ENCODE peak calls at places on chromosomes 4 and X, in four cellular contexts. D is neuronal stem cell, V is HCT116, P is BJ. E is an unnamed sample.

GRCh38 chrX:20361890-20362262 is 95.2 kb upstream of the RPS6KA3 start:
- DNase-seq in D (no peak), V (no peak), P (peak), E (peak)

GRCh38 chr4:14552119-14552518 is 450.2 kb upstream of the CPEB2 start:
- DNase-seq in D (no peak), V (no peak), P (no peak), E (no peak)

GRCh38 chrX:46444011-46444410 is 101.2 kb downstream of the ZNF674 start:
- DNase-seq in D (no peak), V (peak), P (peak), E (no peak)

GRCh38 chrX:49129427-49129826 is 5.9 kb upstream of the GPKOW start:
- DNase-seq in D (no peak), V (no peak), P (no peak), E (no peak)

GRCh38 chrX:39268207-39268606 is 466.9 kb downstream of the MID1IP1 start:
- DNase-seq in D (no peak), V (no peak), P (no peak), E (no peak)

GRCh38 chrX:39814391-39814790 is 283.4 kb downstream of the BCOR start:
- DNase-seq in D (no peak), V (peak), P (no peak), E (no peak)

GRCh38 chrX:19046343-19047215 is 62.7 kb upstream of the PHKA2 start:
- DNase-seq in D (no peak), V (peak), P (no peak), E (no peak)

GRCh38 chr4:90159193-90159592 is 32.0 kb downstream of the CCSER1 start:
- DNase-seq in D (no peak), V (no peak), P (no peak), E (no peak)

GRCh38 chr4:183441276-183441675 is 3.2 kb upstream of the CDKN2AIP start:
- DNase-seq in D (no peak), V (no peak), P (no peak), E (no peak)

GRCh38 chr4:168636506-168637176 is 139.8 kb downstream of the PALLD start:
- DNase-seq in D (no peak), V (no peak), P (peak), E (no peak)

GRCh38 chr4:118823471-118823870 is 12.5 kb downstream of the SEC24D start:
- DNase-seq in D (no peak), V (peak), P (no peak), E (no peak)

GRCh38 chr4:167906851-167907250 is 185.5 kb upstream of the ANXA10 start:
- DNase-seq in D (no peak), V (no peak), P (no peak), E (no peak)

GRCh38 chr4:145635630-145636029 is 16.4 kb downstream of the MMAA start:
- DNase-seq in D (no peak), V (no peak), P (no peak), E (no peak)

GRCh38 chr4:25030283-25031076 is at the start of gene LGI2:
- DNase-seq in D (peak), V (no peak), P (no peak), E (no peak)

GRCh38 chrX:150573702-150574101 is 5.3 kb downstream of the MTM1 start:
- DNase-seq in D (no peak), V (no peak), P (no peak), E (no peak)

GRCh38 chr4:53804719-53805118 is 213.4 kb upstream of the LNX1 start:
- DNase-seq in D (no peak), V (peak), P (no peak), E (no peak)

GRCh38 chr4:66017671-66018070 is 347.4 kb upstream of the EPHA5 start:
- DNase-seq in D (no peak), V (no peak), P (no peak), E (no peak)

GRCh38 chr4:38740303-38740702 is 42.5 kb downstream of the TLR10 start:
- DNase-seq in D (no peak), V (no peak), P (no peak), E (no peak)

GRCh38 chr4:54585321-54586000 is 72.3 kb upstream of the KIT start:
- DNase-seq in D (no peak), V (no peak), P (peak), E (no peak)

GRCh38 chr4:88063634-88064296 is 56.3 kb downstream of the PKD2 start:
- DNase-seq in D (no peak), V (no peak), P (no peak), E (no peak)

GRCh38 chrX:146481735-146482134 is 327.8 kb upstream of the CXorf51B start:
- DNase-seq in D (no peak), V (no peak), P (no peak), E (no peak)

GRCh38 chr4:126372634-126373033 is 1057.9 kb downstream of the FAT4 start:
- DNase-seq in D (no peak), V (no peak), P (no peak), E (no peak)

GRCh38 chr4:129350800-129351199 is 254.8 kb downstream of the C4orf33 start:
- DNase-seq in D (no peak), V (no peak), P (no peak), E (no peak)

GRCh38 chrX:124388562-124388961 is 42.2 kb downstream of the SH2D1A start:
- DNase-seq in D (peak), V (peak), P (no peak), E (peak)

GRCh38 chr4:126777649-126778048 is 855.1 kb upstream of the INTU start:
- DNase-seq in D (no peak), V (no peak), P (peak), E (no peak)

GRCh38 chrX:125404667-125405160 is 85.0 kb downstream of the TEX13C start:
- DNase-seq in D (no peak), V (no peak), P (no peak), E (no peak)

GRCh38 chr4:17544831-17545234 is 29.9 kb downstream of the CLRN2 start:
- DNase-seq in D (no peak), V (no peak), P (no peak), E (no peak)

GRCh38 chr4:147060171-147060931 is 114.7 kb upstream of the TTC29 start:
- DNase-seq in D (peak), V (no peak), P (peak), E (no peak)

GRCh38 chrX:19811807-19812604 is 75.4 kb downstream of the SH3KBP1 start:
- DNase-seq in D (no peak), V (no peak), P (no peak), E (no peak)

GRCh38 chr4:15587649-15588048 is 67.5 kb downstream of the FBXL5 start:
- DNase-seq in D (no peak), V (no peak), P (no peak), E (no peak)

GRCh38 chr4:101730291-101731117 is 60.0 kb upstream of the BANK1 start:
- DNase-seq in D (peak), V (peak), P (peak), E (no peak)

DNA sequence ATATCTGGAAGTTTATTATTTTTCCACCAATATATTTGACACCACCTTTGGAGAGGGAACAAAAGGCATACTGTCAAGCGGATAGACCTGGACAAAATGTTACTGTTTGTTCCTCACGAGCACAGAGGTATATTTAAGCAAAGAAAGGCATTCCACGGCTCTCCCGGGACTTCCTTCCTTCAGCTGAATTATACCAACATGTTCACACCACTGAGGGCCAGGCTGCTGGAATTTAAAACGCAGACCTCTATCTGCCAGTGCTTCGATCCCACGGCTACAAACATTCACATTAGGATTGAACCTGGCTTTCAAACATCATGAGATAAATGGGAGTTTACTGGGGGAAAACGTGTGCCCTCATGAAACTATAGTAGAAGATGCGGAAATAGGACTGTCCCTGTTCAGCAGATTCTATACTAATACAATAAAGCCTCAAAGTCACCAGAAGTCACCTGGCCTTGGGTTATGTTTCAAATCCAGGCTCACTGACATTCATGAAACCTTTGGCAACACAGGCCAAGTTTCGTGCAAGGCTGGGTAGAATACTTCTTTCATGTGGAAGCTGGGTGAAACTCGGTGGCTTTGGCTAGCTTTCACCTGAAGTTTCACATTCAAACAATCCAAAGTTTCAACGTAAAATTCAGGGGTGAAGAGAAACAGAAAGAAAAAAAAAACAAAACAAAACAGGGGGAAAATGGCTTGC is 39.5 kb downstream of the SORBS2 start:
- DNase-seq in D (no peak), V (no peak), P (no peak), E (no peak)
- H3K4me3 ChIP-seq in D (no peak), V (no peak), P (no peak), E (no peak)

GRCh38 chr4:6928067-6928466 is 18.4 kb downstream of the TBC1D14 start:
- DNase-seq in D (no peak), V (no peak), P (no peak), E (no peak)

GRCh38 chr4:6925357-6925836 is 15.8 kb downstream of the TBC1D14 start:
- DNase-seq in D (no peak), V (no peak), P (no peak), E (no peak)

GRCh38 chr4:6924361-6924779 is 14.7 kb downstream of the TBC1D14 start:
- DNase-seq in D (no peak), V (no peak), P (no peak), E (no peak)

GRCh38 chr4:6926681-6927478 is 17.3 kb downstream of the TBC1D14 start:
- DNase-seq in D (no peak), V (no peak), P (no peak), E (no peak)

GRCh38 chr4:6926081-6926480 is 16.5 kb downstream of the TBC1D14 start:
- DNase-seq in D (no peak), V (no peak), P (no peak), E (no peak)
- H3K4me3 ChIP-seq in D (no peak), V (no peak), P (no peak), E (no peak)

DNA sequence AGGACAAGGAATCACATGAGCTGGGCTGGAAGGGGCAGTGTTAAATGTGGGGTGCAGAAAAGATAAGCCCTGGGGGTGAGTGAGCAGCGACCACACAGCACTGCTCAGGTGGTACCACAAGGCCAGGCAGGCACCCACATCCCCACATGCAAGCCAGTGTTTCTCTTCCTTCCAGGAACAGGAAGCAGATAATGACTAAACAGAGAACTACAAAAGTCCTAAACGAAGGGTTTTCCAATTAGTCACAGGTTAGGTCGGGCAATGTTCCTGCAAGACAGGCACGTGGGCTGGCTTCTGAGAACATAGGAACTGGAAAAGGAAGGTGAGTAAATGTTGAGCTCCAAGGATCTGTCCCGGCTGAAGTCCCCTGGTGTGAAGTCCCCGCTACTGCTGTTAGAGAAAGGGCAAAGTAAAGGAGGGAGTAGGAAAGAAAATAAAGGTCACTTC is 19.5 kb downstream of the RELL1 start:
- DNase-seq in D (no peak), V (peak), P (peak), E (no peak)
- H3K4me3 ChIP-seq in D (no peak), V (no peak), P (no peak), E (no peak)

GRCh38 chr4:48126621-48127020 is 7.4 kb downstream of the TXK start:
- DNase-seq in D (no peak), V (no peak), P (no peak), E (no peak)

GRCh38 chr4:48127882-48128394 is 6.1 kb downstream of the TXK start:
- DNase-seq in D (peak), V (peak), P (peak), E (peak)

GRCh38 chr4:48129307-48130014 is 4.6 kb downstream of the TXK start:
- DNase-seq in D (no peak), V (no peak), P (no peak), E (no peak)

GRCh38 chr4:48124870-48125269 is 9.2 kb downstream of the TXK start:
- DNase-seq in D (no peak), V (no peak), P (no peak), E (no peak)

GRCh38 chr4:48127231-48127881 is 6.7 kb downstream of the TXK start:
- DNase-seq in D (no peak), V (no peak), P (no peak), E (no peak)
- H3K4me3 ChIP-seq in D (no peak), V (no peak), P (no peak), E (no peak)

GRCh38 chr4:123379392-123379791 is 17.2 kb upstream of the SPRY1 start:
- DNase-seq in D (no peak), V (no peak), P (no peak), E (no peak)
- H3K4me3 ChIP-seq in D (no peak), V (no peak), P (no peak), E (no peak)

GRCh38 chr4:125313497-125313896 is 1.3 kb upstream of the FAT4 start:
- DNase-seq in D (peak), V (peak), P (peak), E (peak)
- H3K4me3 ChIP-seq in D (no peak), V (no peak), P (no peak), E (peak)